ENCODE peak calls at places on chromosome 6, in six cellular contexts. E is HCT116, K is heart left ventricle, S is lower lobe of right lung, F is thoracic aorta, O is PC-3. V is an unnamed sample.

GRCh38 chr6:156904176-156904967 is 127.2 kb downstream of the ARID1B start:
- ATAC-seq in E (no peak), K (no peak), S (no peak), F (no peak), O (no peak), V (no peak)

GRCh38 chr6:113169484-113169883 is 687.7 kb upstream of the MARCKS start:
- ATAC-seq in E (no peak), K (no peak), S (no peak), F (no peak), O (peak), V (no peak)

GRCh38 chr6:43180058-43180457 is 1.9 kb upstream of the CUL9 start:
- ATAC-seq in E (no peak), K (no peak), S (no peak), F (no peak), O (no peak), V (no peak)

GRCh38 chr6:54899442-54899841 is 52.9 kb downstream of the FAM83B start:
- ATAC-seq in E (no peak), K (no peak), S (no peak), F (no peak), O (no peak), V (no peak)

GRCh38 chr6:134394141-134394648 is 76.3 kb upstream of the SGK1 start:
- ATAC-seq in E (no peak), K (no peak), S (no peak), F (no peak), O (no peak), V (no peak)

GRCh38 chr6:38753707-38754106 is 38.6 kb downstream of the DNAH8 start:
- ATAC-seq in E (no peak), K (no peak), S (no peak), F (no peak), O (no peak), V (no peak)

GRCh38 chr6:35677456-35677855 is 11.3 kb downstream of the FKBP5 start:
- ATAC-seq in E (no peak), K (no peak), S (no peak), F (no peak), O (no peak), V (no peak)

GRCh38 chr6:142885182-142885867 is 59.7 kb downstream of the HIVEP2 start:
- ATAC-seq in E (peak), K (peak), S (peak), F (peak), O (peak), V (peak)

GRCh38 chr6:5869676-5870075 is 137.0 kb downstream of the NRN1 start:
- ATAC-seq in E (no peak), K (no peak), S (no peak), F (no peak), O (no peak), V (no peak)

GRCh38 chr6:21731411-21732031 is 138.0 kb downstream of the SOX4 start:
- ATAC-seq in E (peak), K (no peak), S (peak), F (no peak), O (peak), V (peak)

GRCh38 chr6:138529510-138529909 is 30.2 kb upstream of the NHSL1 start:
- ATAC-seq in E (no peak), K (peak), S (no peak), F (no peak), O (no peak), V (no peak)

GRCh38 chr6:158060447-158061360 is 79.0 kb downstream of the SYNJ2 start:
- ATAC-seq in E (peak), K (peak), S (peak), F (peak), O (peak), V (peak)

GRCh38 chr6:39197521-39198500 is 31.5 kb downstream of the KCNK5 start:
- ATAC-seq in E (no peak), K (no peak), S (no peak), F (no peak), O (no peak), V (no peak)

GRCh38 chr6:149332602-149333311 is 15.2 kb downstream of the TAB2 start:
- ATAC-seq in E (no peak), K (no peak), S (no peak), F (no peak), O (peak), V (no peak)

GRCh38 chr6:88165087-88165876 is 865 bp downstream of the CNR1 start:
- ATAC-seq in E (no peak), K (no peak), S (peak), F (no peak), O (peak), V (no peak)

GRCh38 chr6:45830441-45831139 is 185.1 kb downstream of the CLIC5 start:
- ATAC-seq in E (no peak), K (no peak), S (peak), F (no peak), O (no peak), V (no peak)

GRCh38 chr6:131825946-131826345 is 18.1 kb downstream of the ENPP1 start:
- ATAC-seq in E (no peak), K (no peak), S (no peak), F (no peak), O (peak), V (no peak)

GRCh38 chr6:54244430-54244829 is 63.8 kb upstream of the TINAG start:
- ATAC-seq in E (peak), K (no peak), S (no peak), F (no peak), O (peak), V (no peak)

GRCh38 chr6:86686496-86686895 is 250.8 kb upstream of the HTR1E start:
- ATAC-seq in E (no peak), K (no peak), S (no peak), F (no peak), O (no peak), V (no peak)

GRCh38 chr6:96522469-96523009 is 933 bp downstream of the UFL1 start:
- ATAC-seq in E (no peak), K (no peak), S (no peak), F (no peak), O (no peak), V (no peak)

GRCh38 chr6:131213501-131213990 is 78.3 kb downstream of the AKAP7 start:
- ATAC-seq in E (no peak), K (peak), S (peak), F (no peak), O (no peak), V (no peak)

DNA sequence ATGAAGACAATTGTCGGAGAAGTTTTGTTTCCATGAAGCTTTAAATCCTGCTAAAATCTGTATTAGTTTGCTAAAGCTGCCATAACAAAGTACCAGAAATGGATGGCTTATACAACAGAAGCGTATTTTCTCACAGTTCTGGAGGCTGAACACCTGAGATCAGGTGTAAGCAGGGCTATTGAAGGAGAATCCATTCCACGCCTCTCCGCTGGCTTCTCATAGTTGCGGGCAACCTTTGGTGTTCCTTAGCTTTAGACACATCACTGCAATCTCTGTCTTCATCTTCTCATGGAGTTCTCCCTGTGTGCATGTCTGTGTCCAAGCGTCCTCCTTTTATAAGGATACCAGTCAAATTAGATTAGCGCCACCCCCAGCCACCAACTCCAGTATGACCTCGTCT is 159.9 kb upstream of the CDYL start:
- ATAC-seq in E (no peak), K (no peak), S (no peak), F (no peak), O (no peak), V (no peak)
- TF ChIP-seq CTCF in E (no peak), K (no peak), S (no peak), F (no peak), O (no peak), V (no peak)

DNA sequence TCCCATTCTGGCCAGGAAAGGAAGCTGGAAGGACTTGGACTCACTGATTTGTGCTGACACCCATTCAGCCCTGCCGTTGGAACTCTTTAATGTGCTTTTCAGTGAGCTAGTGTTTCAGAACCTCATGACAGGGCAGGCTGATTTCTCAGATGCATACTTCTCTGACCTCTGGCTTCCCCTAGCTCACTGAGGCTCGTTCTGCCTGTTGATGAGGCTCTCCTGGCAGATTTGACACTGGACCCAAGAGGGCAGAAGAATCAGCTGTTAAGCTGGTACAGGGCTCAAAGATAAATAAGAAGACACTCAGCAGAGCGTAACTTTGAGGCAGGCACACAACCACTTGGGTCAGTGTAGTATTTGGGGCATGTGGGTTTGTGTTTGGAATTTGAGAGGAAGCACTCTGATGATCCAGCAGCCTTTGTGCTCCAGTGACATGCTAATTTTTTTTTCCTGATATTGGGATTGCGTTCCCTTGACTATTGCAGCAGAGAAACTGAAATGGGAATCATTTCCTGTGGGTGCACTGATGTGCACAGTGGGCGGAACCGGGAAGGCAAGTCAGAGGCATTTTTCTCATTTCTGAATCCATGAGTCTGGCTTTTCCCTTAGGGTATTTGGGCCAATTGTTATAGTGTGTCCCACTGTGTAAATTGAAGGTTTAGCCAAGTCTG is 80.2 kb downstream of the CARMIL1 start:
- ATAC-seq in E (peak), K (peak), S (peak), F (peak), O (peak), V (peak)
- H3K27ac ChIP-seq in E (no peak), K (peak), S (peak), F (peak), O (peak), V (peak)

DNA sequence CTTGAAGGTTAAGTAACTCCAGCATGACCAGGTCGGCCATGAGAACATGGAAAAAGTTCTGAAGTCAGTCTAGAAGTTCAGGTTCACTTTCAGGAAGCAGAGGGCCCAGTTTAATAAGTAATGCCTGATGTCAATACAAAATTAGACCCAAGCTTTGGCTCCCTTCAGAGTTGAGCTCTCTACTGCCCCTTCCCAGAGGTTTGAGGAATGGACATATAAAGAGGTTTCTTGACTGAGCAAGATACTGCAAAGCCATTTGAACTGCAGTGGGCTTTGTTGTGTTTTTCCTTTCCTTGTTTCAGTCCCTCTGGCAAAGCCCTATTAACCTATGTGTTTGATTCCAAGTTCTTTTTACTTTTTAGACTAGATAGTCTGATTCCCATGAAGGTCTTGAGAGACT is 97.8 kb upstream of the PREP start:
- ATAC-seq in E (no peak), K (no peak), S (no peak), F (no peak), O (no peak), V (no peak)
- TF ChIP-seq CTCF in E (no peak), K (no peak), S (no peak), F (no peak), O (peak), V (no peak)

GRCh38 chr6:154430494-154430919 is 73.9 kb upstream of the IPCEF1 start:
- ATAC-seq in E (no peak), K (no peak), S (no peak), F (no peak), O (no peak), V (no peak)

GRCh38 chr6:154429711-154430110 is 73.1 kb upstream of the IPCEF1 start:
- ATAC-seq in E (no peak), K (no peak), S (no peak), F (no peak), O (no peak), V (no peak)

GRCh38 chr6:154426997-154427396 is 70.4 kb upstream of the IPCEF1 start:
- ATAC-seq in E (no peak), K (no peak), S (no peak), F (no peak), O (no peak), V (no peak)

GRCh38 chr6:154427425-154427824 is 70.8 kb upstream of the IPCEF1 start:
- ATAC-seq in E (no peak), K (no peak), S (no peak), F (no peak), O (peak), V (no peak)

GRCh38 chr6:154428892-154429291 is 72.3 kb upstream of the IPCEF1 start:
- ATAC-seq in E (no peak), K (no peak), S (no peak), F (no peak), O (no peak), V (no peak)
- H3K27ac ChIP-seq in E (no peak), K (no peak), S (no peak), F (peak), O (no peak), V (peak)